ENCODE peak calls at places on chromosomes 11 and 22, in ten cellular contexts. O, Q, I, G, Y, X, P, E, Z and F are unnamed samples.

GRCh38 chr11:64750361-64751054 is 6.6 kb upstream of the RASGRP2 start:
- DNase-seq in O (no peak), Q (no peak), I (no peak), G (no peak), Y (no peak), X (no peak), P (no peak), E (no peak), Z (no peak), F (no peak)

GRCh38 chr11:72683782-72684200 is 9.6 kb upstream of the PDE2A start:
- DNase-seq in O (peak), Q (no peak), I (peak), G (no peak), Y (peak), X (peak), P (peak), E (peak), Z (peak), F (peak)

GRCh38 chr22:46308283-46308988 is 11.8 kb downstream of the GTSE1 start:
- DNase-seq in O (no peak), Q (no peak), I (no peak), G (no peak), Y (no peak), X (no peak), P (no peak), E (no peak), Z (no peak), F (no peak)

GRCh38 chr22:38970548-38970947 is 11.6 kb upstream of the APOBEC3B start:
- DNase-seq in O (no peak), Q (no peak), I (no peak), G (no peak), Y (no peak), X (no peak), P (no peak), E (no peak), Z (no peak), F (no peak)

GRCh38 chr11:120610101-120610500 is 98.6 kb downstream of the GRIK4 start:
- DNase-seq in O (no peak), Q (no peak), I (no peak), G (no peak), Y (no peak), X (no peak), P (no peak), E (no peak), Z (no peak), F (no peak)

GRCh38 chr11:74731301-74732094 is at the start of gene CHRDL2:
- DNase-seq in O (no peak), Q (no peak), I (peak), G (no peak), Y (no peak), X (no peak), P (peak), E (no peak), Z (peak), F (no peak)

GRCh38 chr22:33221566-33221965 is 163.4 kb upstream of the SYN3 start:
- DNase-seq in O (no peak), Q (no peak), I (no peak), G (no peak), Y (no peak), X (no peak), P (no peak), E (no peak), Z (no peak), F (no peak)

GRCh38 chr22:37229012-37229804 is 14.9 kb downstream of the RAC2 start:
- DNase-seq in O (peak), Q (no peak), I (peak), G (peak), Y (no peak), X (no peak), P (no peak), E (no peak), Z (no peak), F (no peak)

GRCh38 chr11:70029831-70030811 is 48.0 kb upstream of the ANO1 start:
- DNase-seq in O (no peak), Q (no peak), I (no peak), G (no peak), Y (no peak), X (no peak), P (no peak), E (peak), Z (peak), F (peak)

GRCh38 chr11:30143098-30143705 is 87.6 kb upstream of the FSHB start:
- DNase-seq in O (no peak), Q (no peak), I (peak), G (no peak), Y (peak), X (no peak), P (no peak), E (no peak), Z (no peak), F (no peak)

GRCh38 chr11:18010271-18010670 is 2.6 kb downstream of the SERGEF start:
- DNase-seq in O (no peak), Q (no peak), I (no peak), G (no peak), Y (no peak), X (no peak), P (no peak), E (no peak), Z (no peak), F (no peak)

GRCh38 chr22:47276219-47276843 is 513.9 kb downstream of the TBC1D22A start:
- DNase-seq in O (no peak), Q (no peak), I (no peak), G (no peak), Y (no peak), X (no peak), P (peak), E (no peak), Z (no peak), F (no peak)

GRCh38 chr11:45162916-45163879 is 16.8 kb downstream of the PRDM11 start:
- DNase-seq in O (no peak), Q (peak), I (no peak), G (no peak), Y (no peak), X (no peak), P (no peak), E (no peak), Z (no peak), F (no peak)

GRCh38 chr11:73598719-73599379 is 937 bp upstream of the FAM168A start:
- DNase-seq in O (no peak), Q (no peak), I (no peak), G (no peak), Y (no peak), X (no peak), P (no peak), E (no peak), Z (no peak), F (no peak)

GRCh38 chr11:103624708-103625623 is 411.5 kb upstream of the DDI1 start:
- DNase-seq in O (no peak), Q (no peak), I (peak), G (peak), Y (no peak), X (no peak), P (no peak), E (no peak), Z (no peak), F (no peak)

GRCh38 chr22:32761251-32761903 is 40.1 kb upstream of the TIMP3 start:
- DNase-seq in O (no peak), Q (no peak), I (peak), G (no peak), Y (no peak), X (no peak), P (no peak), E (no peak), Z (no peak), F (no peak)

GRCh38 chr22:27296091-27296675 is 505.4 kb downstream of the MN1 start:
- DNase-seq in O (no peak), Q (no peak), I (no peak), G (no peak), Y (no peak), X (no peak), P (no peak), E (no peak), Z (no peak), F (no peak)

GRCh38 chr22:46180370-46181137 is 30.2 kb downstream of the PPARA start:
- DNase-seq in O (peak), Q (no peak), I (no peak), G (no peak), Y (no peak), X (no peak), P (no peak), E (no peak), Z (no peak), F (no peak)

GRCh38 chr22:39472570-39473556 is 16.1 kb downstream of the MGAT3 start:
- DNase-seq in O (no peak), Q (no peak), I (no peak), G (no peak), Y (no peak), X (no peak), P (peak), E (no peak), Z (no peak), F (no peak)

GRCh38 chr11:16743478-16743877 is 5.0 kb downstream of the C11orf58 start:
- DNase-seq in O (no peak), Q (no peak), I (no peak), G (no peak), Y (no peak), X (no peak), P (no peak), E (no peak), Z (no peak), F (no peak)

GRCh38 chr11:31375866-31376265 is 6.2 kb downstream of the DNAJC24 start:
- DNase-seq in O (no peak), Q (no peak), I (no peak), G (no peak), Y (no peak), X (no peak), P (no peak), E (no peak), Z (no peak), F (no peak)